ENCODE peak calls at places on chromosomes 12 and 14, in six cellular contexts. K, C, J, T, R and L are unnamed samples.
A peak's percentile ranks its signal among the peaks of the same experiment; 100 is the strongest.

GRCh38 chr14:97219356-97220017 is 422.3 kb downstream of the VRK1 start:
- DNase-seq in K (no peak), T (no peak), C (no peak), R (no peak), J (no peak), L (no peak)

GRCh38 chr14:49363926-49364751 is 222.0 kb downstream of the RPS29 start:
- DNase-seq in K (no peak), C (no peak), T (no peak), J (no peak), R (no peak), L (no peak)

GRCh38 chr12:111066744-111067437 is 146.5 kb upstream of the MYL2 start:
- DNase-seq in J (peak; percentile 45), T (no peak), R (no peak), K (no peak), C (no peak), L (no peak)

GRCh38 chr12:80162177-80162576 is 62.8 kb downstream of the OTOGL start:
- DNase-seq in R (no peak), K (no peak), C (no peak), J (no peak), T (no peak), L (no peak)

GRCh38 chr14:63504628-63505027 is 38.5 kb downstream of the PPP2R5E start:
- DNase-seq in K (no peak), T (no peak), C (no peak), J (peak; percentile 98), R (no peak), L (no peak)

GRCh38 chr12:90407841-90408240 is 547.1 kb downstream of the CCER1 start:
- DNase-seq in R (no peak), J (no peak), K (no peak), T (no peak), C (no peak), L (no peak)

GRCh38 chr12:65300679-65301349 is 22.3 kb downstream of the MSRB3 start:
- DNase-seq in J (peak; percentile 71), K (no peak), R (no peak), T (no peak), C (peak; percentile 8), L (no peak)

GRCh38 chr14:88037270-88037669 is 32.3 kb downstream of the GPR65 start:
- DNase-seq in C (no peak), T (no peak), R (no peak), J (no peak), K (no peak), L (no peak)

GRCh38 chr12:24661657-24662096 is 287.2 kb downstream of the BCAT1 start:
- DNase-seq in C (peak; percentile 4), K (peak; percentile 56), R (no peak), J (no peak), T (no peak), L (no peak)